ENCODE peak calls at places on chromosomes 1 and 21, in six cellular contexts. K, E, R, H, S and C are unnamed samples.

GRCh38 chr1:107277022-107277421 is 136.2 kb downstream of the NTNG1 start:
- DNase-seq in H (no peak), R (peak; percentile 46), K (peak; percentile 84), S (peak; percentile 36), E (peak; percentile 37), C (peak; percentile 40)

GRCh38 chr1:5992814-5993552 is 758 bp upstream of the NPHP4 start:
- DNase-seq in S (no peak), H (no peak), R (no peak), E (no peak), K (peak; percentile 47), C (no peak)

GRCh38 chr1:160651428-160652064 is 4.7 kb upstream of the SLAMF1 start:
- DNase-seq in E (no peak), S (no peak), R (no peak), K (no peak), H (no peak), C (no peak)

GRCh38 chr1:90726716-90727480 is 9.8 kb upstream of the BARHL2 start:
- DNase-seq in R (no peak), E (no peak), H (no peak), K (no peak), S (no peak), C (no peak)

GRCh38 chr1:204443871-204444581 is 32.4 kb upstream of the PPP1R15B start:
- DNase-seq in E (no peak), R (no peak), K (no peak), S (no peak), H (no peak), C (no peak)

GRCh38 chr1:84836145-84836544 is 56.9 kb downstream of the LPAR3 start:
- DNase-seq in S (no peak), K (peak; percentile 26), E (no peak), R (no peak), H (peak; percentile 35), C (no peak)

GRCh38 chr21:18840239-18840638 is 436.7 kb upstream of the TMPRSS15 start:
- DNase-seq in S (no peak), K (no peak), R (no peak), H (peak; percentile 0), E (no peak), C (no peak)

GRCh38 chr1:117828206-117828605 is 101.2 kb downstream of the GDAP2 start:
- DNase-seq in K (peak; percentile 93), E (no peak), R (no peak), H (no peak), S (peak; percentile 82), C (no peak)

GRCh38 chr1:193058529-193059281 is 455 bp downstream of the UCHL5 start:
- DNase-seq in E (peak; percentile 31), R (peak; percentile 35), S (peak; percentile 56), H (no peak), K (peak; percentile 83), C (no peak)

GRCh38 chr1:155420788-155421187 is 100.1 kb downstream of the RUSC1 start:
- DNase-seq in E (no peak), S (no peak), H (no peak), R (no peak), K (no peak), C (no peak)

GRCh38 chr1:207867136-207868081 is 43.5 kb downstream of the CD34 start:
- DNase-seq in S (no peak), R (no peak), H (no peak), E (no peak), K (peak; percentile 27), C (no peak)

GRCh38 chr1:220880726-220881506 is 1.7 kb downstream of the HLX start:
- DNase-seq in H (no peak), K (peak; percentile 94), S (peak; percentile 87), E (no peak), R (no peak), C (no peak)

GRCh38 chr1:12063141-12064072 is at the start of gene TNFRSF8:
- DNase-seq in K (peak; percentile 71), H (no peak), S (peak; percentile 35), E (no peak), R (no peak), C (no peak)

GRCh38 chr21:36613064-36613463 is 85.9 kb upstream of the SIM2 start:
- DNase-seq in H (no peak), E (no peak), K (peak; percentile 46), R (peak; percentile 49), S (peak; percentile 79), C (no peak)
- H3K9ac ChIP-seq in H (no peak overlapping the region), E (no peak overlapping the region), K (no peak overlapping the region), R (no peak overlapping the region), S (no peak overlapping the region), C (no peak overlapping the region)

GRCh38 chr1:39398278-39399010 is 93.0 kb upstream of the BMP8A start:
- DNase-seq in R (peak; percentile 85), E (no peak), K (peak; percentile 98), H (peak; percentile 98), S (peak; percentile 98), C (peak; percentile 89)
- H3K9ac ChIP-seq in R (no peak overlapping the region), E (no peak overlapping the region), K (peak overlapping the region; percentile 65), H (peak overlapping the region; percentile 47), S (peak overlapping the region; percentile 67), C (no peak overlapping the region)

DNA sequence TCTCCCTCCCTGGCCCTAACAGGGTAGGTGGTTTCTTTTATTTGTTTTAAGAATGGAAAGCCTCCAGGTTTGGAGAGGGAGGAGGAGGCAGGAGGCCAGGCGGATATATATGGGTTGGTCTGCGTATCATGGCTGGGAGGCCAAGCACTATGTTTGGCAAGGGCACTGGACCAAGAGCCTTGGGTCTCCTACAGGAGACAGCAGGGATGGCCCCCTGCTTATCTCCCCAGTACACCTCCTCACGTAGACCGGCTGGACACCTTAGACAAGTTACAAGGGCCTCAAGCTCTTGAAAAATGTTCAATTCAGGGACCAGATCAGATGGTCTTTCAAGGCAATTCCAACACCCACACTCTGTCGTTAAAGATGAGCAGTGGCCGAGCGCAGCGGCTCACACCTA is 10.9 kb downstream of the SLC41A1 start:
- DNase-seq in K (no peak), S (no peak), E (no peak), R (no peak), H (no peak), C (no peak)
- H3K9ac ChIP-seq in K (no peak overlapping the region), S (no peak overlapping the region), E (no peak overlapping the region), R (no peak overlapping the region), H (no peak overlapping the region), C (no peak overlapping the region)

GRCh38 chr1:40862008-40862863 is at the start of gene CITED4:
- DNase-seq in S (peak; percentile 83), R (peak; percentile 88), K (peak; percentile 97), E (peak; percentile 96), H (peak; percentile 91), C (no peak)
- H3K9ac ChIP-seq in S (no peak within 1 kb of the TSS), R (peak within 1 kb of the TSS; percentile 73), K (peak within 1 kb of the TSS; percentile 51), E (peak within 1 kb of the TSS; percentile 94), H (peak within 1 kb of the TSS; percentile 62), C (no peak within 1 kb of the TSS)

GRCh38 chr1:230113605-230114241 is 46.7 kb downstream of the GALNT2 start:
- DNase-seq in H (no peak), R (no peak), E (no peak), K (peak; percentile 97), S (peak; percentile 99), C (no peak)
- H3K9ac ChIP-seq in H (no peak overlapping the region), R (no peak overlapping the region), E (no peak overlapping the region), K (peak overlapping the region; percentile 72), S (peak overlapping the region; percentile 61), C (no peak overlapping the region)

DNA sequence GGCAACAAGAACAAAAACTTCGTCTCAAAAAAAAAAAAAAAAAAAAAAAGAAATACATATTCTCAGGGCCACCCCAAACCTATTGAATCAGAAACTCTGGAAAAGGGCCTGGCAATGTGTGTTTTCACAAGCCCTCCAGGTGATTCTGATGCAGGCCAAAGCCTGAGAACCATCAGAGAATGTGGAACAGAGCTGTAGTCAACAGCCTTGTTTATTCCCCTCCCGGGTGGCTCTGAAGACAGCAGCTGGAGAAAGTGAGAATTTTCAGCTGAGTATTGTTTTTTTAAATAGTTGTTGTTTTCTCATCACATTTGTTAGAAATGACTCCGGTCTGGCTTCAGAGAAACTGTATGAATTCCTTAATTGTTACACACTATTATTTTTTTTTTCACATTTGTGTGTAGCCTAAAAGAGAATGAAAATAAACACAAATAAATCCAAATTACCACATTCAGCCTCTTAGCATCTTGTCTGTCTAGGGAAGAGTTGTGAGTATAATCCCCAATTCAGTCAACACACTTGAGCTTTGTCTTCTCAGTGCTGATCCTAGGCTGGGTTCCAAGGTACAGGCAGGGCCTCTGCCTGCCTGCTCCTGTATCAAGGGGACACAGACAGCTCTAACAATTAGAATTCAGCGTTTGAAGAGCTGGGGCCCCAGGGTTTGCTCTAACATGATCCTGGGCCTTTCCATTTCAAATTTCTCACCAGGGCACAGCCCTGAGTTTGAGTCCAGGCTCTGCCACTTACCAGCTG is 6.6 kb upstream of the AZIN2 start:
- DNase-seq in S (no peak), H (no peak), R (peak; percentile 19), K (no peak), E (no peak), C (no peak)
- H3K9ac ChIP-seq in S (no peak overlapping the region), H (no peak overlapping the region), R (no peak overlapping the region), K (no peak overlapping the region), E (no peak overlapping the region), C (no peak overlapping the region)

GRCh38 chr1:45009296-45009865 is 1.7 kb downstream of the HECTD3 start:
- DNase-seq in E (no peak), K (no peak), R (no peak), S (no peak), H (no peak), C (no peak)
- H3K9ac ChIP-seq in E (no peak overlapping the region), K (no peak overlapping the region), R (peak overlapping the region; percentile 79), S (no peak overlapping the region), H (no peak overlapping the region), C (no peak overlapping the region)

GRCh38 chr1:210500831-210501230 is 172.1 kb downstream of the HHAT start:
- DNase-seq in R (no peak), E (no peak), K (no peak), S (peak; percentile 19), H (no peak), C (no peak)

GRCh38 chr1:210505601-210506564 is 177.2 kb downstream of the HHAT start:
- DNase-seq in S (no peak), K (no peak), E (no peak), H (no peak), R (no peak), C (no peak)

GRCh38 chr1:210496063-210496462 is 167.4 kb downstream of the HHAT start:
- DNase-seq in K (peak; percentile 84), R (no peak), H (no peak), E (no peak), S (peak; percentile 92), C (no peak)

GRCh38 chr1:210504286-210504685 is 175.6 kb downstream of the HHAT start:
- DNase-seq in H (no peak), S (no peak), E (no peak), K (no peak), R (no peak), C (no peak)

GRCh38 chr1:210499956-210500355 is 171.3 kb downstream of the HHAT start:
- DNase-seq in R (no peak), E (no peak), K (no peak), S (peak; percentile 11), H (no peak), C (no peak)
- H3K9ac ChIP-seq in R (no peak overlapping the region), E (no peak overlapping the region), K (no peak overlapping the region), S (no peak overlapping the region), H (no peak overlapping the region), C (no peak overlapping the region)